ENCODE peak calls at places on chromosomes 1 and 21, in six cellular contexts. K is endothelial cell of umbilical vein, J is kidney epithelial cell, S is transverse colon, R is adrenal gland, C is ovary. Q is an unnamed sample. For H3K36me3, the result is how much of the 10 kb centered on the place peaks cover.

GRCh38 chr1:36443297-36443696 is 7.0 kb downstream of the OSCP1 start:
- DNase-seq in C (no peak), K (no peak), R (no peak), J (no peak), S (no peak), Q (no peak)

GRCh38 chr1:227894306-227894721 is 53.4 kb downstream of the WNT9A start:
- DNase-seq in R (peak), C (peak), J (no peak), S (peak), K (no peak), Q (peak)

GRCh38 chr1:25685211-25685750 is 68.7 kb downstream of the MAN1C1 start:
- DNase-seq in R (no peak), S (no peak), J (no peak), K (no peak), C (no peak), Q (no peak)

GRCh38 chr21:22115746-22116145 is 1117.5 kb downstream of the NCAM2 start:
- DNase-seq in C (no peak), S (no peak), R (no peak), J (no peak), K (no peak), Q (no peak)

GRCh38 chr1:33257759-33258712 is 1.7 kb downstream of the ZNF362 start:
- DNase-seq in S (peak), J (no peak), R (no peak), K (no peak), C (no peak), Q (no peak)

GRCh38 chr1:159817276-159818041 is 9.2 kb upstream of the SLAMF8 start:
- DNase-seq in S (no peak), K (peak), J (no peak), R (no peak), C (no peak), Q (no peak)

GRCh38 chr21:24395320-24395933 is 1211.9 kb downstream of the MRPL39 start:
- DNase-seq in S (no peak), C (no peak), K (no peak), R (no peak), J (no peak), Q (no peak)

GRCh38 chr1:91278754-91279153 is 125.9 kb downstream of the HFM1 start:
- DNase-seq in J (no peak), C (no peak), S (no peak), K (peak), R (no peak), Q (no peak)

GRCh38 chr1:173903827-173904226 is 13.3 kb downstream of the SERPINC1 start:
- DNase-seq in J (no peak), S (no peak), R (no peak), K (no peak), C (no peak), Q (no peak)

GRCh38 chr1:22053018-22053860 is 730 bp downstream of the CDC42 start:
- DNase-seq in S (peak), C (peak), K (peak), J (peak), R (peak), Q (peak)

GRCh38 chr1:236502579-236502971 is 21.2 kb upstream of the LGALS8 start:
- DNase-seq in S (no peak), R (no peak), J (peak), K (peak), C (no peak), Q (no peak)

GRCh38 chr1:55718758-55719671 is 503.9 kb upstream of the USP24 start:
- DNase-seq in K (no peak), S (peak), J (peak), C (peak), R (peak), Q (no peak)

GRCh38 chr21:21028275-21028814 is 30.1 kb downstream of the NCAM2 start:
- DNase-seq in R (no peak), K (no peak), S (no peak), C (no peak), J (no peak), Q (no peak)

DNA sequence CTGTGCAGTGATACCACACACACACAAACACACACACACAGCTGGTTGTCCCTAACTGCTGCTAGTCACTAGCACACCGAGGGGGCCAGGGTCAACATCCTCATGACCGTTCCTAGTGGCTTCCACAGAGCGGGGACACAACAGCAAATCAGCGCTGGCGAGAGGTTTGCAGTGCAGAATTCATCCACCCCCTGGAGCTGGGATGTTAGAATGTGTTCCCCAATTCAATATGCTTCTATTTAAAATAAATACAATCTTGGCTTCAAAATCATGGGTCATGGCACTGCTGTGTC is 16.2 kb upstream of the C2CD2 start:
- DNase-seq in S (no peak), J (no peak), C (no peak), R (no peak), K (no peak), Q (no peak)
- TF ChIP-seq CTCF in S (no peak), J (no peak), C (no peak), R (no peak), K (no peak), Q (no peak)

DNA sequence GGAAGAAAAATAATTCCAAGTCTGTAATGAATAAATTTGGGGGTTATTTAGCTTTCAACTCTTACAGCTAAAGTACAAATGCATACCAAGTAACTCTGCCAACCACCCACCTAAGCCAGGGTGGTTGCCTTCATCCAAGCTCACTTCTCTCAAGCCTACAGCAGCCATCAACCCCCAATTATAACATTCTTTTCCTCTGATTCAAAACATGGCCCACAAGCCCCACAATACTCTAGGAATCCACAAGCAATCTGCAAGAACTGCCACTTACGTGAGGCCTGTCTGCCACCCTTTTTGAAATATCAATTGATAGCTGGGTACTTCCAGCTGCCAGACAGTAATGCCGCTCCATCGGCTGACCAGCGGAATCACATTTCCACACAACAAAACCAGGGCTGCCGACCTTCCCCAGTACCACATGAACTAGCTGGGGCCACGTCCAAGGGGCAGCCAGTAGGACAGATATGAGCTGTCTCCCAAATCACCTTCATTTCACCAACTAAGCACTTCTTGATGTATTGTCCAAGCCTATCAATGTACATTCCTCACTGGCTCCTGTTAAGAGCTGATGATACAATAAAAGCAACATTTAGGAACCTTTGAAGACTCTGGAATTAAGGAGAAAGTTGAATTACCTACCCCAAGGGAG is 3.2 kb downstream of the LBR start:
- DNase-seq in R (no peak), C (no peak), S (no peak), K (no peak), J (peak), Q (no peak)
- H3K4me3 ChIP-seq in R (no peak), C (no peak), S (no peak), K (no peak), J (no peak), Q (peak)

DNA sequence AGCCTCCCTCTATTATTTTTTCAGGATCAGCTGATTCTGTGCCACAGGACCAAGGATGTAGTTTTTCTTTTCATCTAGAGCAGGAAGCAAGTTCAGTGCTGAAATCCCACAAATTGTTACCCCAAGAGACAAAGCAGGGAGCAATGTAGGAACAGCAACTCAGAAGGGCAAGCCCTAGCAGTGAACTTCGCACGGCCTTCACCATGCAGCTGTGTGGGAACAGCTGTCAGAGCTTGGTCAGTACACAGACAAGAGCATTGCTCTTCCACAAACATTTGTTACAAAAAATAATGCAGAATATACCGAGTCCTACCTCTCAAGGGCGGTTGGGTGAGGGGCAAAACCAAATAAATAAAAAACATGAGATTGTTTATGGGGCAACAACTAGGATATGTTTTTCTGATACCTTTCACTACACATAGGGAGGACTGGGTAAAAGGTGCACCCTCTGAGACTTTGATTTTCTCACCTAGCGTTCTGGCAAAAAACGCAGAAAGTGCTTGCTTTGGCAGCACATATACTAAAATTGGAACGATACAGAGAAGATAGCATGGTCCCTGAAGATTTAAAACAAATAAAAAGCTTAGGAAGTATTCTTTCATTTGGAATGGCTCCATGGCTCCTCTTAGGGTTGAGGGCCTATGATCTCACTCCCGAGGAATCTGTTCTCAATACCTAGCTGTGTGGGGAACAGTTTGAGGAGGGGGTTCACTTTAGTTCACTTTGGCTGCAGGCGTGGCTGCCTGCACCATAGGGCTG is 37.1 kb upstream of the ANGPTL7 start:
- DNase-seq in K (no peak), J (no peak), S (no peak), R (no peak), C (no peak), Q (no peak)
- H3K36me3 ChIP-seq in K (under half), J (under half), S (under half), R (under half), C (under half), Q (under half)

GRCh38 chr21:46324390-46325072 is 575 bp downstream of the PCNT start:
- DNase-seq in K (peak), C (peak), J (no peak), R (peak), S (peak), Q (peak)
- TF ChIP-seq CTCF in K (no peak), C (peak), J (no peak), R (no peak), S (no peak), Q (no peak)

DNA sequence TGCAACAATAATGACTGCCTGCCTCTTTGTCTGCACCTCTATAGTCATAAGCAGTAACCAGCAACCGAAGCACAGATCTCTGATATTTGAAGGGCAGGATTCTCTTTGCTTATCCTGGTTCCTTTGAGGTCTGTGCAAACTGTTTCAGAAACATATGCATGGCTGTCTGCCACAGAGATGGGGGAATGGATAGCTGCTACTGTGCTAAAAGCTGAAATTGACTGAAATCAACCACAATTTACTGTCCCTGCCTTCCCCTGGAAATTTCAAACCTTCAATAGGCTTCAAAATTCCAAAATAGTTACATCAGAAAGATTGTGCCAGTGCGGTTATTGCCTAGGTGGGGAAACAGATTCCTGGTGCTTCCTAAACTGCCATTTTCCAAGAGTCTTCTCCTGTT is 136.8 kb upstream of the GORAB start:
- DNase-seq in J (no peak), R (no peak), S (no peak), K (no peak), C (no peak), Q (no peak)
- H3K4me3 ChIP-seq in J (no peak), R (no peak), S (no peak), K (no peak), C (no peak), Q (no peak)

GRCh38 chr1:192604979-192605620 is 29.5 kb downstream of the RGS1 start:
- DNase-seq in R (no peak), J (no peak), S (no peak), C (no peak), K (no peak), Q (no peak)

GRCh38 chr1:192610114-192610958 is 25.6 kb upstream of the RGS13 start:
- DNase-seq in S (no peak), J (no peak), K (peak), R (no peak), C (no peak), Q (no peak)

GRCh38 chr1:192608671-192609070 is 27.3 kb upstream of the RGS13 start:
- DNase-seq in R (no peak), C (no peak), K (no peak), J (no peak), S (no peak), Q (no peak)

GRCh38 chr1:192607836-192608235 is 28.1 kb upstream of the RGS13 start:
- DNase-seq in K (no peak), C (no peak), R (no peak), S (no peak), J (no peak), Q (no peak)

GRCh38 chr1:192609110-192610079 is 26.6 kb upstream of the RGS13 start:
- DNase-seq in S (peak), R (peak), C (no peak), J (no peak), K (no peak), Q (no peak)
- H3K36me3 ChIP-seq in S (under half), R (under half), C (under half), J (under half), K (under half), Q (under half)

DNA sequence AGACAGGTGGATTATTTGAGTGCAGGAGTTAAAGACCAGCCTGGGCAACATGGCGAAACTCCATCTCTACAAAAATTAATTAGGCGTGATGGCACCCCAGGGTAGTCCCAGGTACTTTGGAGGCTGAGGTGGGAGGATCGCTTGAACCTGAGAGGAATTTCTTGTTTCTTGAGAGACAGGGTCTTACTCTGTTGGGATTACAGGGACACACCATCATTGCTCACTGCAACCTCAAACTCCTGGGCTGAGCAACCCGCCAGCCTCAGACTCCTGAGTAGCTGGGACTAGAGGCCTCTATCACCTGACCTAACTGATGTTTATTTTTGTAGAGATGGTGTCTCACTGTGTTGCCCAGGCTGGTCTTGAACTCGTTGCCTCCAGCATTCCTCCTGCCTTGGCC is 24.8 kb downstream of the DHX9 start:
- DNase-seq in R (no peak), J (no peak), S (no peak), C (no peak), K (no peak), Q (no peak)
- TF ChIP-seq CTCF in R (no peak), J (no peak), S (no peak), C (no peak), K (no peak), Q (no peak)

GRCh38 chr1:17119076-17119743 is at the start of gene PADI2:
- DNase-seq in K (peak), R (peak), J (no peak), S (peak), C (peak), Q (peak)

GRCh38 chr1:17118268-17118667 is 983 bp downstream of the PADI2 start:
- DNase-seq in R (no peak), J (no peak), C (no peak), S (peak), K (no peak), Q (no peak)

GRCh38 chr1:17119744-17120482 is 662 bp upstream of the PADI2 start:
- DNase-seq in S (no peak), R (no peak), K (no peak), J (no peak), C (no peak), Q (peak)

GRCh38 chr1:17117451-17118265 is 1.6 kb downstream of the PADI2 start:
- DNase-seq in S (no peak), C (no peak), J (no peak), R (no peak), K (no peak), Q (no peak)

DNA sequence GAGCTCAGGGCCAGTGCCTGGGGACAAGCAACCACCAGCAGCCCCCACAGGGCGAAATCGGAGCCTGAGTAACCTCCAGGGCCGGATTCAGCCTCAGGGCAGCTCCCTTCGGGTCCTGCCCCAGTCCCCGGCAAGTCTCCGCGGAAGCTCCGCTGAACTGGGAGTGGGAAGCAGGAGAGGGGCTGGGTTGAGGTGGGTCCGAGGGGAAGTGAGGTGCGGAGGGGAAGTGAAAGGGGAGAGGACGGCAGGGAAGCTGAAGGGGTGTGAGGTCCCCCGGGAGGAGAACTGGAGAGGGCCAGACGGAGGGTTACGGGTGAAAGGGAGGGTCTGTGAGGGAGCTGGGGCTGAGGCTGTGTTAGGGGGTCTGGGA is 560 bp downstream of the PADI2 start:
- DNase-seq in R (no peak), K (no peak), S (no peak), J (no peak), C (no peak), Q (no peak)
- H3K4me3 ChIP-seq in R (no peak), K (no peak), S (peak), J (peak), C (peak), Q (no peak)

GRCh38 chr1:16998589-16998988 is 13.1 kb downstream of the ATP13A2 start:
- DNase-seq in J (no peak), S (no peak), K (peak), C (no peak), R (no peak), Q (no peak)

GRCh38 chr1:16992675-16993074 is 12.3 kb upstream of the MFAP2 start:
- DNase-seq in J (no peak), S (no peak), K (no peak), C (no peak), R (no peak), Q (no peak)

GRCh38 chr1:16993521-16994038 is 13.2 kb upstream of the MFAP2 start:
- DNase-seq in C (no peak), J (no peak), R (no peak), K (no peak), S (no peak), Q (no peak)

GRCh38 chr1:16999863-17000262 is 11.9 kb downstream of the ATP13A2 start:
- DNase-seq in J (no peak), R (no peak), S (no peak), K (no peak), C (no peak), Q (no peak)

DNA sequence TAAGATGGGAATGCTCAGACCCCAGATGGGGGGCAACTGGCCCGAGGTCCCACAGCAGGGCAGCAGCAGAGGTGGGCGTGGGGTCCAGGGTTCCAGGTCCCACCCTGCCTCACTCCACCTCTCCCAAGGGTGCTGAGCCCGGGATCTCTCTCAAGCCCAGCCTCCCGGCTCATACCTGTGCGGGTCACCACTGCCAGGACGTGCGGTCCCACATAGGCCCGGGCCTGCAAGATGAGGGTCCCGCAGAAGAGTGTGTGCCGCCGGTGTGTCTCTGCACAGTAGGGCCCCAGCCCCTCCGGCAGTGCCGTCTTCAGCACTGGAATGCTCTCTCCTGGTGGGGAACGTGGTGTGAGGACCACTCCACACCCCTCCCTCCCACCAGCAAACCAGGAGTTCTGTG is 14.9 kb downstream of the ATP13A2 start:
- DNase-seq in C (no peak), J (no peak), K (no peak), R (no peak), S (no peak), Q (no peak)
- H3K36me3 ChIP-seq in C (under half), J (under half), K (under half), R (under half), S (under half), Q (under half)

GRCh38 chr1:247829651-247830050 is 5.7 kb upstream of the OR14A16 start:
- DNase-seq in J (no peak), C (no peak), R (no peak), K (no peak), S (no peak), Q (no peak)

DNA sequence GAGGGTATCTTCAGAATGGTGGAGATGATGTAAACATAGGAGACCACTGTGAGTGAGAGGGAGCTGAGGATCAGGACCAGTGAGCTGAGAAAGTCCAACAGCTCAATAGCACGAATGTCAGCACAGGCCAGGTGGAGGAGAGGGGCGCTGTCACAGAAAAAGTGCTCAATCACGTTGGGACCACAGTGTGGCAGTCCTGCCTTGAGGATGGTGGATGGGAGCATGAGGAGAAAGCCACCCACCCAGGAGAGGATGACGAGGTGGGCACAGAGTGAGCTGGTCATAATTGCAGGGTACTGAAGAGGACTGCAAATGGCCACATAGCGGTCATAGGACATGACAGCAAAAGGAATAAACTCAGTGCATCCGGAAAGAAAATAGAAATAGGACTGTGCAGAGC is 8.1 kb downstream of the OR11L1 start:
- DNase-seq in C (no peak), K (no peak), S (no peak), J (no peak), R (no peak), Q (no peak)
- TF ChIP-seq CTCF in C (no peak), K (no peak), S (no peak), J (no peak), R (no peak), Q (no peak)

Q was measured in BE2C.